ENCODE peak calls at places on chromosomes 1 and 21, in four cellular contexts. One of them, this sample, is unnamed.

GRCh38 chr1:193519922-193520321 is 333.5 kb upstream of the B3GALT2 start:
- DNase-seq in CD4-positive, alpha-beta T cell: no peak
- DNase-seq in tibial artery: no peak
- DNase-seq in keratinocyte: no peak
- DNase-seq in this sample: no peak

GRCh38 chr1:108533351-108534083 is 26.4 kb upstream of the EEIG2 start:
- DNase-seq in tibial artery: no peak
- DNase-seq in keratinocyte: no peak
- DNase-seq in CD4-positive, alpha-beta T cell: no peak
- DNase-seq in this sample: no peak

GRCh38 chr1:84853743-84854721 is 39.0 kb downstream of the LPAR3 start:
- DNase-seq in CD4-positive, alpha-beta T cell: no peak
- DNase-seq in keratinocyte: peak
- DNase-seq in tibial artery: no peak
- DNase-seq in this sample: peak

GRCh38 chr1:17861685-17862084 is 106.6 kb downstream of the ACTL8 start:
- DNase-seq in tibial artery: no peak
- DNase-seq in CD4-positive, alpha-beta T cell: no peak
- DNase-seq in keratinocyte: no peak
- DNase-seq in this sample: peak

GRCh38 chr1:211386931-211387330 is 60.3 kb downstream of the TRAF5 start:
- DNase-seq in keratinocyte: no peak
- DNase-seq in CD4-positive, alpha-beta T cell: no peak
- DNase-seq in tibial artery: no peak
- DNase-seq in this sample: peak

GRCh38 chr1:145906954-145907755 is 2.7 kb downstream of the ITGA10 start:
- DNase-seq in tibial artery: no peak
- DNase-seq in CD4-positive, alpha-beta T cell: no peak
- DNase-seq in keratinocyte: no peak
- DNase-seq in this sample: peak

GRCh38 chr1:159775716-159776115 is 5.0 kb upstream of the DUSP23 start:
- DNase-seq in CD4-positive, alpha-beta T cell: no peak
- DNase-seq in tibial artery: no peak
- DNase-seq in keratinocyte: no peak
- DNase-seq in this sample: peak

GRCh38 chr1:206445116-206445515 is 25.2 kb upstream of the IKBKE start:
- DNase-seq in tibial artery: peak
- DNase-seq in CD4-positive, alpha-beta T cell: no peak
- DNase-seq in keratinocyte: no peak
- DNase-seq in this sample: no peak

GRCh38 chr1:154141240-154141639 is 13.6 kb downstream of the NUP210L start:
- DNase-seq in keratinocyte: no peak
- DNase-seq in CD4-positive, alpha-beta T cell: no peak
- DNase-seq in tibial artery: no peak
- DNase-seq in this sample: peak

GRCh38 chr1:155706101-155706619 is 17.3 kb downstream of the DAP3 start:
- DNase-seq in CD4-positive, alpha-beta T cell: no peak
- DNase-seq in tibial artery: no peak
- DNase-seq in keratinocyte: no peak
- DNase-seq in this sample: peak

GRCh38 chr1:77672374-77672773 is 10.1 kb downstream of the ZZZ3 start:
- DNase-seq in CD4-positive, alpha-beta T cell: no peak
- DNase-seq in keratinocyte: no peak
- DNase-seq in tibial artery: no peak
- DNase-seq in this sample: no peak

GRCh38 chr1:244224487-244225430 is 173.7 kb downstream of the ZBTB18 start:
- DNase-seq in tibial artery: peak
- DNase-seq in keratinocyte: no peak
- DNase-seq in CD4-positive, alpha-beta T cell: no peak
- DNase-seq in this sample: peak

GRCh38 chr1:150999051-150999674 is 7.5 kb downstream of the MINDY1 start:
- DNase-seq in keratinocyte: no peak
- DNase-seq in CD4-positive, alpha-beta T cell: no peak
- DNase-seq in tibial artery: no peak
- DNase-seq in this sample: peak

GRCh38 chr1:39866767-39867166 is 16.5 kb downstream of the TRIT1 start:
- DNase-seq in keratinocyte: no peak
- DNase-seq in CD4-positive, alpha-beta T cell: no peak
- DNase-seq in tibial artery: no peak
- DNase-seq in this sample: peak

GRCh38 chr1:15938628-15939161 is 37.2 kb downstream of the ZBTB17 start:
- DNase-seq in CD4-positive, alpha-beta T cell: no peak
- DNase-seq in keratinocyte: no peak
- DNase-seq in tibial artery: no peak
- DNase-seq in this sample: no peak

GRCh38 chr1:94621392-94621791 is 79.8 kb upstream of the F3 start:
- DNase-seq in tibial artery: no peak
- DNase-seq in CD4-positive, alpha-beta T cell: no peak
- DNase-seq in keratinocyte: peak
- DNase-seq in this sample: peak

GRCh38 chr1:111234866-111235265 is 7.4 kb downstream of the CHI3L2 start:
- DNase-seq in CD4-positive, alpha-beta T cell: no peak
- DNase-seq in tibial artery: no peak
- DNase-seq in keratinocyte: no peak
- DNase-seq in this sample: peak

GRCh38 chr1:77732090-77732489 is 27.6 kb downstream of the USP33 start:
- DNase-seq in CD4-positive, alpha-beta T cell: no peak
- DNase-seq in keratinocyte: no peak
- DNase-seq in tibial artery: no peak
- DNase-seq in this sample: no peak

GRCh38 chr1:9493326-9493725 is 45.9 kb upstream of the SLC25A33 start:
- DNase-seq in CD4-positive, alpha-beta T cell: no peak
- DNase-seq in tibial artery: no peak
- DNase-seq in keratinocyte: no peak
- DNase-seq in this sample: no peak

GRCh38 chr1:223634423-223634822 is 31.1 kb downstream of the CAPN8 start:
- DNase-seq in tibial artery: no peak
- DNase-seq in keratinocyte: no peak
- DNase-seq in CD4-positive, alpha-beta T cell: no peak
- DNase-seq in this sample: no peak

GRCh38 chr1:1683104-1683905 is 9.3 kb downstream of the SLC35E2B start:
- DNase-seq in tibial artery: no peak
- DNase-seq in keratinocyte: no peak
- DNase-seq in CD4-positive, alpha-beta T cell: no peak
- DNase-seq in this sample: no peak

GRCh38 chr1:167579986-167580385 is 26.4 kb upstream of the CREG1 start:
- DNase-seq in CD4-positive, alpha-beta T cell: no peak
- DNase-seq in tibial artery: no peak
- DNase-seq in keratinocyte: no peak
- DNase-seq in this sample: no peak

GRCh38 chr1:218347713-218348627 is 2.8 kb downstream of the TGFB2 start:
- DNase-seq in keratinocyte: no peak
- DNase-seq in CD4-positive, alpha-beta T cell: no peak
- DNase-seq in tibial artery: no peak
- DNase-seq in this sample: peak

GRCh38 chr1:31714442-31715096 is 10.8 kb upstream of the COL16A1 start:
- DNase-seq in keratinocyte: peak
- DNase-seq in CD4-positive, alpha-beta T cell: no peak
- DNase-seq in tibial artery: peak
- DNase-seq in this sample: peak
- TF ChIP-seq CTCF in keratinocyte: peak
- TF ChIP-seq CTCF in CD4-positive, alpha-beta T cell: no peak
- TF ChIP-seq CTCF in tibial artery: peak
- TF ChIP-seq CTCF in this sample: peak

DNA sequence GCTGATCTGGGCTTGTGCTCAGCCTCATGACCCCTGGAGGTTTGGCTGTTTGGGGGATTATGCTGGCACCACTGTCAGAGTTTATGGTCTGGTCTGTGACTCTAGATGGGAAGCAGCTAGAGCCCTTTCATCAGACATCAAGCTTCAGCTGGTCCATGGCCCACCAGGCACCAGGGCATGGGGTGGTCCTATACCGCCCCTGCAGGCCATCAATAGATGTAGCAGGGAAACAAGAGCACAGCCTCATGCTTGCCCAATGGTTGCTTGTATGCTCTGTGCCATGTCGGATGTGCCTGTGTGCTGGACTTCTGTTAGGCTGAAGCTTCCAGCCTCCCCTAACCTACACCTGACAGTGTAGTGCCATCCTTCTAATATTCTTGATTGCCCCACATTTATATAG is 71.1 kb upstream of the CD34 start:
- DNase-seq in CD4-positive, alpha-beta T cell: no peak
- DNase-seq in tibial artery: no peak
- DNase-seq in keratinocyte: no peak
- DNase-seq in this sample: peak
- TF ChIP-seq CTCF in CD4-positive, alpha-beta T cell: no peak
- TF ChIP-seq CTCF in tibial artery: no peak
- TF ChIP-seq CTCF in keratinocyte: peak
- TF ChIP-seq CTCF in this sample: peak

GRCh38 chr21:41956926-41957729 is 3.3 kb upstream of the C2CD2 start:
- DNase-seq in keratinocyte: no peak
- DNase-seq in CD4-positive, alpha-beta T cell: no peak
- DNase-seq in tibial artery: no peak
- DNase-seq in this sample: peak

GRCh38 chr21:41960386-41960785 is 6.6 kb upstream of the C2CD2 start:
- DNase-seq in keratinocyte: no peak
- DNase-seq in tibial artery: no peak
- DNase-seq in CD4-positive, alpha-beta T cell: no peak
- DNase-seq in this sample: no peak

GRCh38 chr21:41955516-41955915 is 1.7 kb upstream of the C2CD2 start:
- DNase-seq in keratinocyte: no peak
- DNase-seq in tibial artery: no peak
- DNase-seq in CD4-positive, alpha-beta T cell: no peak
- DNase-seq in this sample: no peak

GRCh38 chr21:41958886-41959563 is 5.2 kb upstream of the C2CD2 start:
- DNase-seq in CD4-positive, alpha-beta T cell: no peak
- DNase-seq in keratinocyte: no peak
- DNase-seq in tibial artery: peak
- DNase-seq in this sample: no peak

DNA sequence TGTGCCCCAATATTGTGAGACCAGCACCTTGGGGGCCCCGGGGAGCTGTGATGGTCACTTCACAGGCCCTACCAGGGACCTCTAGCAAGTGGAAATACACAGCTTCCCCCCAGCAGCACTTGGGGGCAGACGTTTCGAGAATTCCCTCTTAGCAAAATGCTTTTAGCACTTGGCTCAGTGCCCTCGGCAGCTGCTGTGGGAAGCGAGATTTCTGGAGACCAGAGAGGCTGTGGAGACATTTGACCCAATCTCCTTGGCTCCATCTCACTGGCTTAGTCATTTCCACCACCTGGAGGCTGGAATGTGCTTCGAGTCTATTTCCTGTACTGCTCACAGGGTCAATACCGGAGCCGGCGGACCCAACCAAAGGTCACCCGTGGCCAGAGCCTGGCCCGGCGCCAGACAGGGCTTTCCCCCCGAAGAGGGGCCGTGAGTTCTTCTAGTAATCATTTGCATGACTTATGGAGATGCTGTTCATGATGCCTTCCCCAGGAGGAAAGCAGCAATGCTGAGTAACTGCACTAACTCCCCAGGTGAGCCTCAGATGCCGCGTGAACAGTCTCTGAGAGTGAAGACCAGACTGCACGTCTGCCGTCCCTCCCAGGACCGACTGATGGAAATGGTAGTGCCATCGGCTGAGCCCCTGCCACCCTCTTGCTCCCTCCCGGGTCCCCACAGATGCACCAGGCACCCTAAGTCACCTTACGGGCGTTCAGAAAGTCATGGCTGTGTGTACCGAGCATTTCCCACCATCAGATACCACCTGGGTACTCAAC is 4.4 kb upstream of the C2CD2 start:
- DNase-seq in tibial artery: peak
- DNase-seq in keratinocyte: no peak
- DNase-seq in CD4-positive, alpha-beta T cell: no peak
- DNase-seq in this sample: peak
- TF ChIP-seq CTCF in tibial artery: peak
- TF ChIP-seq CTCF in keratinocyte: peak
- TF ChIP-seq CTCF in CD4-positive, alpha-beta T cell: no peak
- TF ChIP-seq CTCF in this sample: peak

GRCh38 chr1:53471000-53471399 is 11.8 kb downstream of the DMRTB1 start:
- DNase-seq in CD4-positive, alpha-beta T cell: no peak
- DNase-seq in tibial artery: no peak
- DNase-seq in keratinocyte: no peak
- DNase-seq in this sample: no peak

GRCh38 chr1:53469373-53469772 is 10.2 kb downstream of the DMRTB1 start:
- DNase-seq in CD4-positive, alpha-beta T cell: no peak
- DNase-seq in tibial artery: no peak
- DNase-seq in keratinocyte: no peak
- DNase-seq in this sample: no peak

GRCh38 chr1:53468374-53468773 is 9.2 kb downstream of the DMRTB1 start:
- DNase-seq in CD4-positive, alpha-beta T cell: no peak
- DNase-seq in keratinocyte: no peak
- DNase-seq in tibial artery: no peak
- DNase-seq in this sample: no peak

GRCh38 chr1:53470584-53470983 is 11.4 kb downstream of the DMRTB1 start:
- DNase-seq in CD4-positive, alpha-beta T cell: no peak
- DNase-seq in keratinocyte: no peak
- DNase-seq in tibial artery: no peak
- DNase-seq in this sample: no peak

GRCh38 chr1:53470155-53470554 is 11.0 kb downstream of the DMRTB1 start:
- DNase-seq in keratinocyte: peak
- DNase-seq in tibial artery: peak
- DNase-seq in CD4-positive, alpha-beta T cell: no peak
- DNase-seq in this sample: peak
- TF ChIP-seq CTCF in keratinocyte: peak
- TF ChIP-seq CTCF in tibial artery: peak
- TF ChIP-seq CTCF in CD4-positive, alpha-beta T cell: no peak
- TF ChIP-seq CTCF in this sample: peak

This sample was measured in choroid plexus epithelial cell.